ENCODE peak calls at places on chromosomes 2 and 18, in five cellular contexts. One of them, this sample, is unnamed.

GRCh38 chr2:217166241-217166640 is 306.4 kb upstream of the TNP1 start:
- DNase-seq in heart left ventricle: no peak
- DNase-seq in dorsolateral prefrontal cortex: no peak
- DNase-seq in hepatocyte: peak
- DNase-seq in GM13977: no peak
- DNase-seq in this sample: no peak

GRCh38 chr2:176130153-176130916 is 830 bp downstream of the HOXD8 start:
- DNase-seq in heart left ventricle: no peak
- DNase-seq in dorsolateral prefrontal cortex: no peak
- DNase-seq in hepatocyte: peak
- DNase-seq in GM13977: no peak
- DNase-seq in this sample: no peak

GRCh38 chr2:147998203-147998602 is 22.3 kb downstream of the ORC4 start:
- DNase-seq in heart left ventricle: no peak
- DNase-seq in dorsolateral prefrontal cortex: no peak
- DNase-seq in hepatocyte: no peak
- DNase-seq in GM13977: no peak
- DNase-seq in this sample: no peak

GRCh38 chr2:2846379-2847130 is 515.5 kb upstream of the MYT1L start:
- DNase-seq in heart left ventricle: peak
- DNase-seq in dorsolateral prefrontal cortex: no peak
- DNase-seq in hepatocyte: peak
- DNase-seq in GM13977: no peak
- DNase-seq in this sample: no peak

GRCh38 chr2:159968282-159968900 is 94.0 kb downstream of the PLA2R1 start:
- DNase-seq in heart left ventricle: no peak
- DNase-seq in dorsolateral prefrontal cortex: no peak
- DNase-seq in hepatocyte: peak
- DNase-seq in GM13977: peak
- DNase-seq in this sample: peak

GRCh38 chr18:42706618-42707017 is 408.9 kb downstream of the RIT2 start:
- DNase-seq in heart left ventricle: no peak
- DNase-seq in dorsolateral prefrontal cortex: no peak
- DNase-seq in hepatocyte: peak
- DNase-seq in GM13977: no peak
- DNase-seq in this sample: no peak

GRCh38 chr2:196783431-196784094 is 15.9 kb downstream of the GTF3C3 start:
- DNase-seq in heart left ventricle: no peak
- DNase-seq in dorsolateral prefrontal cortex: no peak
- DNase-seq in hepatocyte: no peak
- DNase-seq in GM13977: no peak
- DNase-seq in this sample: no peak

GRCh38 chr2:144183744-144184143 is 336.2 kb downstream of the ZEB2 start:
- DNase-seq in heart left ventricle: no peak
- DNase-seq in dorsolateral prefrontal cortex: no peak
- DNase-seq in hepatocyte: peak
- DNase-seq in GM13977: peak
- DNase-seq in this sample: no peak

GRCh38 chr2:160465406-160465805 is 28.2 kb downstream of the RBMS1 start:
- DNase-seq in heart left ventricle: no peak
- DNase-seq in dorsolateral prefrontal cortex: no peak
- DNase-seq in hepatocyte: no peak
- DNase-seq in GM13977: no peak
- DNase-seq in this sample: no peak

GRCh38 chr2:21234721-21235120 is 111.0 kb downstream of the TDRD15 start:
- DNase-seq in heart left ventricle: no peak
- DNase-seq in dorsolateral prefrontal cortex: no peak
- DNase-seq in hepatocyte: no peak
- DNase-seq in GM13977: no peak
- DNase-seq in this sample: no peak

GRCh38 chr18:58028109-58028784 is 15.8 kb upstream of the NEDD4L start:
- DNase-seq in heart left ventricle: no peak
- DNase-seq in dorsolateral prefrontal cortex: no peak
- DNase-seq in hepatocyte: no peak
- DNase-seq in GM13977: no peak
- DNase-seq in this sample: no peak

GRCh38 chr2:105746177-105747080 is 1.7 kb downstream of the NCK2 start:
- DNase-seq in heart left ventricle: peak
- DNase-seq in dorsolateral prefrontal cortex: no peak
- DNase-seq in hepatocyte: peak
- DNase-seq in GM13977: peak
- DNase-seq in this sample: peak

GRCh38 chr18:45542043-45542442 is 73.2 kb upstream of the SLC14A2 start:
- DNase-seq in heart left ventricle: no peak
- DNase-seq in dorsolateral prefrontal cortex: no peak
- DNase-seq in hepatocyte: no peak
- DNase-seq in GM13977: no peak
- DNase-seq in this sample: no peak

GRCh38 chr18:72543362-72544055 is 633 bp downstream of the CBLN2 start:
- DNase-seq in heart left ventricle: no peak
- DNase-seq in dorsolateral prefrontal cortex: no peak
- DNase-seq in hepatocyte: no peak
- DNase-seq in GM13977: peak
- DNase-seq in this sample: no peak

GRCh38 chr18:33444699-33445098 is 4.2 kb upstream of the CCDC178 start:
- DNase-seq in heart left ventricle: no peak
- DNase-seq in dorsolateral prefrontal cortex: no peak
- DNase-seq in hepatocyte: no peak
- DNase-seq in GM13977: no peak
- DNase-seq in this sample: no peak

GRCh38 chr2:153819056-153819455 is 52.7 kb upstream of the GALNT13 start:
- DNase-seq in heart left ventricle: no peak
- DNase-seq in dorsolateral prefrontal cortex: no peak
- DNase-seq in hepatocyte: no peak
- DNase-seq in GM13977: no peak
- DNase-seq in this sample: no peak

GRCh38 chr2:16438571-16439294 is 226.9 kb downstream of the CYRIA start:
- DNase-seq in heart left ventricle: no peak
- DNase-seq in dorsolateral prefrontal cortex: no peak
- DNase-seq in hepatocyte: no peak
- DNase-seq in GM13977: no peak
- DNase-seq in this sample: no peak

GRCh38 chr2:28557389-28558119 is 61.7 kb downstream of the PLB1 start:
- DNase-seq in heart left ventricle: no peak
- DNase-seq in dorsolateral prefrontal cortex: no peak
- DNase-seq in hepatocyte: peak
- DNase-seq in GM13977: no peak
- DNase-seq in this sample: no peak

GRCh38 chr18:6489977-6490376 is 75.3 kb upstream of the L3MBTL4 start:
- DNase-seq in heart left ventricle: no peak
- DNase-seq in dorsolateral prefrontal cortex: no peak
- DNase-seq in hepatocyte: no peak
- DNase-seq in GM13977: no peak
- DNase-seq in this sample: no peak

GRCh38 chr2:176088048-176088936 is 4.2 kb upstream of the HOXD13 start:
- DNase-seq in heart left ventricle: peak
- DNase-seq in dorsolateral prefrontal cortex: no peak
- DNase-seq in hepatocyte: peak
- DNase-seq in GM13977: peak
- DNase-seq in this sample: no peak

GRCh38 chr18:9474103-9474982 is 970 bp upstream of the RALBP1 start:
- DNase-seq in heart left ventricle: peak
- DNase-seq in dorsolateral prefrontal cortex: no peak
- DNase-seq in hepatocyte: peak
- DNase-seq in GM13977: no peak
- DNase-seq in this sample: no peak

GRCh38 chr2:2933421-2933820 is 444.2 kb downstream of the EIPR1 start:
- DNase-seq in heart left ventricle: no peak
- DNase-seq in dorsolateral prefrontal cortex: no peak
- DNase-seq in hepatocyte: no peak
- DNase-seq in GM13977: no peak
- DNase-seq in this sample: no peak

GRCh38 chr2:224969633-224970292 is 72.5 kb downstream of the DOCK10 start:
- DNase-seq in heart left ventricle: no peak
- DNase-seq in dorsolateral prefrontal cortex: no peak
- DNase-seq in hepatocyte: no peak
- DNase-seq in GM13977: no peak
- DNase-seq in this sample: no peak

GRCh38 chr2:238910751-238911351 is 63.0 kb downstream of the TWIST2 start:
- DNase-seq in heart left ventricle: peak
- DNase-seq in dorsolateral prefrontal cortex: no peak
- DNase-seq in hepatocyte: no peak
- DNase-seq in GM13977: no peak
- DNase-seq in this sample: no peak

GRCh38 chr2:17935242-17935885 is 56.9 kb downstream of the KCNS3 start:
- DNase-seq in heart left ventricle: no peak
- DNase-seq in dorsolateral prefrontal cortex: no peak
- DNase-seq in hepatocyte: no peak
- DNase-seq in GM13977: no peak
- DNase-seq in this sample: no peak

DNA sequence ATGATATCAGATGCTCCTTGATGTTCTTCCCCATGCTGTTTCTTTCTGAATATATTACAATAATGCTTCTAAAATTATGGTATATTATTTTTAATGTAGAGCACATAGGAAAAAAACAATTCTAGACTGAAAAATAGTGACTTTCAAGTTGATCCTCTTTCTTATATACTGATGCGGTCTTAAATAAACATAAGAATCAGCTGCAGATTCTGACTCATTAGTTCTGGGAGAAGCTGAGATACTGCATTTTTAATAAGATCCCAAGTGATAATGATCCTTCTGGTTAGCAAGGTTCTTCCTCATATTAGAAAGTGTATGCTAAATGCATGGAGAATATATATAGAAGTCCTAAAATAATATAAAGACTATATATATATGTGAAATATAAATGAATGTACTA is 124.9 kb downstream of the XIRP2 start:
- DNase-seq in heart left ventricle: no peak
- DNase-seq in dorsolateral prefrontal cortex: no peak
- DNase-seq in hepatocyte: no peak
- DNase-seq in GM13977: no peak
- DNase-seq in this sample: no peak
- TF ChIP-seq CTCF in heart left ventricle: no peak
- TF ChIP-seq CTCF in dorsolateral prefrontal cortex: no peak
- TF ChIP-seq CTCF in hepatocyte: no peak
- TF ChIP-seq CTCF in GM13977: no peak
- TF ChIP-seq CTCF in this sample: no peak

GRCh38 chr18:2471523-2471922 is 99.8 kb downstream of the METTL4 start:
- DNase-seq in heart left ventricle: no peak
- DNase-seq in dorsolateral prefrontal cortex: no peak
- DNase-seq in hepatocyte: no peak
- DNase-seq in GM13977: no peak
- DNase-seq in this sample: no peak
- TF ChIP-seq CTCF in heart left ventricle: no peak
- TF ChIP-seq CTCF in dorsolateral prefrontal cortex: no peak
- TF ChIP-seq CTCF in hepatocyte: no peak
- TF ChIP-seq CTCF in GM13977: peak
- TF ChIP-seq CTCF in this sample: peak

DNA sequence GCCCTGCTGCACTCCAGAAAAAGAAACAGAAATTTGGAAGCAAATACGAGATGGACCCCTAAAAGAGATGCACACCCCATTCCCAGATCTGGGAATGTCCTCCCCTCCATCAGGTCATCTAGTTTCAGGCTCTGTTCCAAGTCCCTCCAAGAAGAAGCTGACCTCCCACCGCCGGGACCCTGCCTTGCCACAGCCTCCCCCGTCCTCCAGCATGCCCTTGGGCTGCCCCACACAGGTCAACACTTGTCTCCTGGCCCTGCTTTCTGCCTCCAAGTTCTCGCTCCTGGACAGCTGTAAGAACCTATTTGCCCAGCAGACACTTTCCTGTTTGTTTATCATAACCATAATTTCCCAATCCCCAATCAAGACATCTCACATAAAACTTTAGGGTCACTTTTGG is 2.0 kb downstream of the ASPRV1 start:
- DNase-seq in heart left ventricle: no peak
- DNase-seq in dorsolateral prefrontal cortex: no peak
- DNase-seq in hepatocyte: no peak
- DNase-seq in GM13977: no peak
- DNase-seq in this sample: no peak
- TF ChIP-seq CTCF in heart left ventricle: no peak
- TF ChIP-seq CTCF in dorsolateral prefrontal cortex: no peak
- TF ChIP-seq CTCF in hepatocyte: no peak
- TF ChIP-seq CTCF in GM13977: no peak
- TF ChIP-seq CTCF in this sample: no peak

DNA sequence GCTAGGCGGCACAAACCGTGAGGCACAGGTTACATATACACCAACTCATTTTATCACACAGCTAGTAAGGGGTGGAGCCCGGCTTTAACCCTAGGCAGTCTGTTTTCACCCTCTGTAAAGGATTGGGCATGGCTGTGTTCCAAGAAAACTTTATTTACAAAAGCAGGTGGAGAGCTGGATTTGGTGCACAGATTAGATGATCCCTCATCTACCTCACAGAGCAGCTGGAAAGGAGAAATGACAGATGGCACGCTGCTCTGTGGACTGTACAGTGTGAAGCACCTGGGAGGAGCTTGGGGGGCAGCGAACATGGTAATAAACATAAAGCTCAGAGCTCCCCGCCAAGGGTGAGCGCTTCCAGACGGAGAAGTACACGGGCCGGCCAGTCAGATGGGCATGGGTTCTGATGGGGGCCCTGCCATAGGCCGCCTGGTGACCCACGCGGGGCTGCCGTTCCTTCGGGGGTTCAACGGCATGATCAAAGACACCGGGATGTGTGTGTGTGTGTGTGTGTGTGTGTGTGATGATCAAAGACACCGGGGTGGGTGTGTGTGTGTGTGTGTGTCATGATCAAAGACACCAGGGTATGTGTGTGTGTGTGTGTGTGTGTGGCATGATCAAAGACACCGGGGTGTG is 862 bp upstream of the TMEM177 start:
- DNase-seq in heart left ventricle: no peak
- DNase-seq in dorsolateral prefrontal cortex: no peak
- DNase-seq in hepatocyte: no peak
- DNase-seq in GM13977: peak
- DNase-seq in this sample: no peak
- TF ChIP-seq CTCF in heart left ventricle: no peak
- TF ChIP-seq CTCF in dorsolateral prefrontal cortex: no peak
- TF ChIP-seq CTCF in hepatocyte: no peak
- TF ChIP-seq CTCF in GM13977: no peak
- TF ChIP-seq CTCF in this sample: no peak

GRCh38 chr2:41400057-41400665 is 647.7 kb upstream of the PKDCC start:
- DNase-seq in heart left ventricle: no peak
- DNase-seq in dorsolateral prefrontal cortex: no peak
- DNase-seq in hepatocyte: peak
- DNase-seq in GM13977: no peak
- DNase-seq in this sample: no peak
- TF ChIP-seq CTCF in heart left ventricle: no peak
- TF ChIP-seq CTCF in dorsolateral prefrontal cortex: no peak
- TF ChIP-seq CTCF in hepatocyte: peak
- TF ChIP-seq CTCF in GM13977: no peak
- TF ChIP-seq CTCF in this sample: peak